ENCODE peak calls at places on chromosomes 12 and 14, in seven cellular contexts. C is HepG2, P is IMR-90, Z is A549, E is K562, D is SK-N-SH, R is GM12878. X is an unnamed sample.

GRCh38 chr12:4293942-4294505 is 20.5 kb downstream of the CCND2 start:
- DNase-seq in Z (no peak), C (no peak), R (no peak), P (no peak), E (no peak), D (no peak), X (no peak)

GRCh38 chr14:70052990-70053389 is 135.8 kb downstream of the SLC8A3 start:
- DNase-seq in P (peak), D (no peak), E (peak), Z (peak), R (no peak), C (peak), X (no peak)

GRCh38 chr14:105313381-105314286 is 914 bp upstream of the PACS2 start:
- DNase-seq in R (no peak), Z (no peak), C (no peak), E (peak), D (peak), P (no peak), X (no peak)

GRCh38 chr14:75979641-75980422 is 2.0 kb downstream of the TGFB3 start:
- DNase-seq in Z (no peak), C (no peak), P (no peak), R (no peak), E (no peak), D (peak), X (no peak)

GRCh38 chr12:77940011-77940423 is 109.3 kb downstream of the NAV3 start:
- DNase-seq in P (peak), D (no peak), Z (peak), R (no peak), E (no peak), C (no peak), X (peak)

GRCh38 chr14:32023540-32023939 is 53.6 kb upstream of the ARHGAP5 start:
- DNase-seq in C (no peak), E (no peak), R (no peak), P (no peak), Z (no peak), D (no peak), X (no peak)

GRCh38 chr14:95668235-95668772 is 17.9 kb upstream of the TCL1B start:
- DNase-seq in R (peak), D (no peak), E (peak), C (no peak), Z (no peak), P (no peak), X (no peak)

GRCh38 chr12:108948369-108948768 is 68.5 kb downstream of the DAO start:
- DNase-seq in E (no peak), D (no peak), C (no peak), Z (no peak), P (no peak), R (no peak), X (no peak)

GRCh38 chr12:95198914-95199313 is 18.4 kb downstream of the FGD6 start:
- DNase-seq in E (no peak), D (no peak), P (no peak), C (no peak), Z (peak), R (peak), X (no peak)

GRCh38 chr12:122668268-122668667 is 34.9 kb downstream of the HCAR2 start:
- DNase-seq in P (no peak), D (no peak), Z (no peak), C (no peak), R (no peak), E (no peak), X (no peak)

GRCh38 chr14:45249847-45250575 is 3.0 kb downstream of the MIS18BP1 start:
- DNase-seq in Z (no peak), D (no peak), E (peak), R (no peak), C (peak), P (peak), X (no peak)

GRCh38 chr12:60529723-60530122 is 933.9 kb downstream of the SLC16A7 start:
- DNase-seq in P (no peak), Z (no peak), E (no peak), D (no peak), R (no peak), C (no peak), X (no peak)

GRCh38 chr12:31687101-31687527 is 27.6 kb downstream of the ETFBKMT start:
- DNase-seq in R (peak), Z (no peak), E (no peak), C (no peak), P (no peak), D (no peak), X (no peak)

GRCh38 chr12:12338528-12339168 is 11.4 kb downstream of the MANSC1 start:
- DNase-seq in C (no peak), R (no peak), P (peak), D (no peak), E (no peak), Z (no peak), X (no peak)

GRCh38 chr12:132487311-132487741 is 2.6 kb upstream of the FBRSL1 start:
- DNase-seq in P (no peak), R (no peak), C (no peak), D (no peak), E (no peak), Z (no peak), X (no peak)

GRCh38 chr14:30242742-30243141 is 315.1 kb upstream of the PRKD1 start:
- DNase-seq in R (no peak), E (no peak), Z (no peak), D (no peak), C (no peak), P (no peak), X (no peak)

GRCh38 chr14:77024171-77024627 is 4.3 kb downstream of the IRF2BPL start:
- DNase-seq in P (peak), E (peak), Z (peak), R (no peak), C (peak), D (no peak), X (peak)

GRCh38 chr12:110934093-110934852 is 13.9 kb upstream of the MYL2 start:
- DNase-seq in Z (peak), P (no peak), R (no peak), C (peak), E (no peak), D (no peak), X (no peak)
- TF ChIP-seq RFX5 in Z (no peak), P (no peak), R (no peak), C (no peak), E (no peak), D (no peak), X (no peak)

DNA sequence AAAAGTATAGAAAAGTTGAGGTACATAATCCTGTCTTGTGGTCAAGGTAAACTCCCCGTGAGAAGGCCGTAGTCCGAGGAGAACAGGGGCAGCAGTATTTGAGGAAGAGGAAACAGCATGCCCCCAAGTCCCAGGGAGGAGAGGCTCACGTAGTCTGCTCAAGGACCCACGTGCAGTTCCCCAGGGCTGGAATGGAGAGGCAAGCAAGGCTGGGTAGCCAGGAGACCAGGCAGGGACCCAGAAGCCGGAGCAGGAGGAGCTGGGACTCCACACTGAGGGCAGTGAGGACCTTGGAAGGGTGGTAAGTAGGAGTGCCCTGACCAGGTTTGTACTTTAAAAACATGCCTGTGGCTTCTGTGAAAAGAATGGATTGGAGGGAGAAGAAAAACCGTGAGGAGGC is 100.0 kb downstream of the EGLN3 start:
- DNase-seq in R (no peak), Z (no peak), P (no peak), C (no peak), D (no peak), E (no peak), X (no peak)
- TF ChIP-seq RFX5 in R (no peak), Z (no peak), P (no peak), C (no peak), D (no peak), E (no peak), X (no peak)

DNA sequence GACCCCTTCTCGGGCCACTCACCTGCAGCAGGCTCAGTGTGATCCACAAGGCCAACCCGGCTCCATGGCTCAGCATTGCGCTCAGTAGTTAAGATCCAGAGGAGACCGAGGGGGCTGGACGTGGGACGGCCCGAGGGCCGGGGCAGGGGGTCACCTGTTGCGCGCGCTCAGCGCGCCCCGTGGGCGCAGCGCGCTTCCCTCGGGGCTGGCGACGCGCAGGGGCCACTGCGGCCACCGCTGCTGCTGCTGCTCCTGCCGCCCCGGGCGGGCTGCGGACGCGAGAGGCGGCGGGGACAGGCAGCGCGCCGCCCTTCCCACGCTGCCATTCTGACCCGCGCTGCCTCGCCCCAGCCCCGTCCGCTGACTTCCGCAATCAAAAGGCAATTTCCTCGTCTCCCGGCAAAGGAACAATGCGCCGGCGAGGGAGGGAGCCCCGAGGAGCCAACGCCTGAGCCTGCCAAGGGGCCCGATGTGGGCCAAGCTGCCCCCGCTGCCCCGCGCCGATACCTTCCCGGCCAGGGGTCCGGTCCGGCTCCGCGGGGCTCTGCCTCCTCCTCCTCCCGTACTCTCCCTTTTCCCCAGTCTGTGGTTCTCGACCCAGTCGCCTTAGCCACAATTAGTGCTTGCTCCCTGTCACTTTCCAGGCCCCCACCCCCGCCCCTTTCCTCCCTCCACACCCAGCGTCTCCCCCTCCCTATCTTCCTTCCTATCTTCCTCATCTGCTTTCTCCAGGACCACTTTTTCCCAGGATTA is 27.3 kb downstream of the PTPRB start:
- DNase-seq in Z (peak), C (no peak), E (peak), P (no peak), R (no peak), D (peak), X (no peak)
- TF ChIP-seq RFX5 in Z (no peak), C (no peak), E (no peak), P (no peak), R (no peak), D (no peak), X (no peak)

GRCh38 chr12:121138284-121138683 is 5.6 kb downstream of the P2RX7 start:
- DNase-seq in E (peak), P (no peak), R (no peak), C (no peak), D (no peak), Z (peak), X (no peak)

GRCh38 chr12:121145221-121145620 is 12.5 kb downstream of the P2RX7 start:
- DNase-seq in E (no peak), R (no peak), P (peak), D (no peak), C (no peak), Z (no peak), X (no peak)

GRCh38 chr12:121139301-121139700 is 6.6 kb downstream of the P2RX7 start:
- DNase-seq in R (no peak), E (no peak), Z (no peak), C (no peak), D (no peak), P (no peak), X (no peak)

GRCh38 chr12:121144416-121144914 is 11.8 kb downstream of the P2RX7 start:
- DNase-seq in P (peak), C (no peak), R (no peak), Z (peak), E (no peak), D (no peak), X (no peak)

DNA sequence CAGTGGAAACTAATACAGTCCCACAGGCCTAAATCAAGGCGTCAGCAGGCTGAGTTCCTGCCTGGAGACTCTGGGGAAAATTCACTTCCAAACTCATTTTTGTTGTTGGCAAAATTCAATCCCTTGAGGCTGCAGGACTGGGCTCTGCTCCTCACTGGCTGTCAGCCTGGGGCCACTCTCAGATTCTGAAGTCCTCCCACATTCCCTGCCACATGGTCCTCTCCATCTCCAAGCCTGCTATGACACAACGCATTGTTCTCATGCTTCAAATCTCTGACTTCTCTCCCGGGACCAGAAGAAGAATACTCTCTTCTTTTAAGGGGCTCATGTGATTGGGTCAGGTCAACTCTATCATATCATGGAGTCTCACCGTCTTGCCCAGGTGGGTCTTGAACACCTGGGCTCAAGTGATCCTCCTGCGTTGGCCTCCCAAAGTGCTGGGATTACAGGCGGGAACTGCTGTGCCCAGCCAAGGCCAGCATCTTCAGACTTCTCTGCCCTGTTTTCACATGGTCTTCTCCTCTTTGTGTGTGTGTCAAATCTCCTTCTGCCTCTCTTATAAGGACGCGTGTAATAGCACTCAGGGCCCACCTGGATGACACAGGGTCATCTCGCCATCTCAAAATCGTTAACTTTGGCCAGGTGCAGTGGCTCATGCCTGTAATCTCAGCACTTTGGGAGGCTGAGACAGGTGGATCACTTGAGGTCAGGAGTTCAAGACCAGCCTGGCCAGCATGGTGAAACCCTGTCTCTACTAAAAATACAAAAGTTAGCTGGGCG is 9.7 kb downstream of the P2RX7 start:
- DNase-seq in R (no peak), P (no peak), E (no peak), C (no peak), Z (no peak), D (no peak), X (no peak)
- TF ChIP-seq RFX5 in R (no peak), P (no peak), E (no peak), C (no peak), Z (no peak), D (no peak), X (no peak)

GRCh38 chr14:35482994-35483515 is 50.9 kb upstream of the INSM2 start:
- DNase-seq in P (no peak), R (no peak), D (no peak), E (no peak), C (no peak), Z (no peak), X (no peak)
- TF ChIP-seq RFX5 in P (no peak), R (no peak), D (no peak), E (no peak), C (no peak), Z (no peak), X (no peak)

DNA sequence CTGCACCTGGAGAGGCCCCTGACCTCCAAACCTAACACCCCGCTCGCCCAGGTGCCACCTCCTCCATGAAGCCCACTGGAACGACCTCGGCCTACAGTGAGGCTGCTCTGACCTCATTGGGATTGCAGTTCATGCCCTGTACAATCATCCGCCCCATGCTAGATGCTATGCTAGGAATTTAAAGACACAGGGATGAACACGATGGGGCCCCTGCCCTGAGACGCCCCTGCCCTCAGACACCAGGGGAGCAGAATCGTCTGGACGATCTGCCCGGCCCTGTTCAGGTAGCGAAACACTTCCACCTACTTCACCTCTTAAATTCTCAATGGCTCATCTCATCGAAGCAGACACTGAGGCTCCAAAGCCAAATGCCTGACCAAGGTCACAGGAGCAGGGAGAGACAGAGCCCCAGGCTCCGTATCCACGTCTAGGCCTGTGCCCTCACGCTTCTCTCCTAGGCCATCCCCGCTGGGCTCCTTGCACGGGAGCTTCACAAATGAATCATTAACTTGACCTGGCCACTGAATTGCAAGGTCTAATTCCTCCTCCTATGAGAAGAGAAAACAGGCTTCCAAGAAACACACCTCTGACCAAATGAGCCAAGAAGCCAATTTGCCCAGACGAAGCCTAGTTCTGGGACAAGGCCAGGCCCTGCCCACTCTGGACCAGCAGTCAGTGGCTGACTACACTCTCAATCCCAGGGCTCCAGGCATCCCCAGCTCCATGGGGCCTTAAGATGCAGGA is 35.2 kb downstream of the SCARB1 start:
- DNase-seq in C (peak), D (no peak), E (no peak), R (no peak), P (peak), Z (peak), X (no peak)
- TF ChIP-seq RFX5 in C (no peak), D (no peak), E (no peak), R (no peak), P (no peak), Z (no peak), X (no peak)

X was measured in H1.